ENCODE peak calls at places on chromosomes 5 and 9, in ten cellular contexts. Q is astrocyte of the spinal cord; E is HFF-Myc; D is NB4; P is HAP-1; I is tibial artery; A is OCI-LY7; C is pancreas; B is effector memory CD4-positive, alpha-beta T cell; Z is cardiac fibroblast. V is an unnamed sample.

GRCh38 chr5:180817847-180818246 is 15.2 kb upstream of the MGAT1 start:
- DNase-seq in E (no peak), Z (no peak), P (no peak), I (peak), A (peak), C (no peak), B (no peak), D (no peak), Q (no peak), V (no peak)

GRCh38 chr5:154313360-154314017 is 123.0 kb downstream of the GALNT10 start:
- DNase-seq in D (no peak), B (no peak), A (no peak), E (no peak), I (no peak), Q (no peak), C (no peak), Z (no peak), P (no peak), V (no peak)

GRCh38 chr5:124065508-124065907 is 553.5 kb downstream of the CSNK1G3 start:
- DNase-seq in E (no peak), D (peak), Z (no peak), P (no peak), A (no peak), I (no peak), C (no peak), Q (no peak), B (no peak), V (no peak)

GRCh38 chr9:8733096-8733954 is 933.7 kb upstream of the DMAC1 start:
- DNase-seq in D (no peak), P (no peak), C (no peak), I (no peak), B (no peak), E (no peak), A (no peak), Q (peak), Z (peak), V (no peak)

GRCh38 chr5:1385395-1386273 is 40.7 kb upstream of the CLPTM1L start:
- DNase-seq in I (peak), D (peak), Q (peak), P (peak), B (peak), Z (peak), C (peak), E (peak), A (peak), V (peak)

GRCh38 chr5:152218694-152219093 is 186.4 kb downstream of the NMUR2 start:
- DNase-seq in B (no peak), E (no peak), Z (no peak), Q (no peak), I (no peak), A (no peak), C (no peak), P (no peak), D (no peak), V (no peak)

GRCh38 chr5:142235050-142235797 is 89.6 kb downstream of the SPRY4 start:
- DNase-seq in D (no peak), I (peak), P (peak), E (no peak), C (no peak), A (no peak), B (no peak), Q (no peak), Z (no peak), V (no peak)

GRCh38 chr5:73493421-73493820 is 4.8 kb upstream of the BTF3 start:
- DNase-seq in C (no peak), I (no peak), Q (no peak), Z (no peak), B (no peak), D (no peak), P (no peak), A (no peak), E (no peak), V (no peak)

GRCh38 chr5:169435506-169436230 is 134.7 kb upstream of the SLIT3 start:
- DNase-seq in E (no peak), P (no peak), A (no peak), I (no peak), D (no peak), C (no peak), Z (no peak), B (no peak), Q (no peak), V (no peak)

GRCh38 chr5:42951847-42952411 is 88.2 kb downstream of the ANXA2R start:
- DNase-seq in B (peak), E (no peak), I (no peak), Z (peak), Q (peak), C (no peak), D (no peak), A (no peak), P (no peak), V (no peak)

GRCh38 chr5:162096448-162096847 is 28.9 kb downstream of the GABRG2 start:
- DNase-seq in P (no peak), Z (no peak), C (no peak), A (no peak), D (no peak), Q (no peak), B (no peak), E (no peak), I (no peak), V (peak)

GRCh38 chr5:85823462-85824426 is 794.0 kb upstream of the COX7C start:
- DNase-seq in P (no peak), B (no peak), C (no peak), E (no peak), Q (no peak), Z (no peak), I (no peak), D (no peak), A (no peak), V (no peak)

GRCh38 chr5:133383580-133383939 is 228.8 kb downstream of the FSTL4 start:
- DNase-seq in D (no peak), I (peak), C (no peak), E (no peak), A (no peak), Q (no peak), B (no peak), P (peak), Z (no peak), V (no peak)

GRCh38 chr9:88937248-88937647 is 54.0 kb upstream of the S1PR3 start:
- DNase-seq in B (no peak), Z (no peak), C (no peak), E (no peak), A (no peak), P (no peak), D (no peak), Q (no peak), I (no peak), V (no peak)

GRCh38 chr5:103041071-103041676 is 78.8 kb downstream of the GIN1 start:
- DNase-seq in Z (peak), C (no peak), E (peak), Q (peak), P (no peak), D (peak), A (peak), B (no peak), I (no peak), V (peak)

GRCh38 chr9:107239474-107239873 is 43.6 kb upstream of the RAD23B start:
- DNase-seq in I (no peak), D (peak), E (no peak), Q (no peak), P (no peak), B (no peak), A (peak), Z (peak), C (no peak), V (no peak)

GRCh38 chr5:82408033-82408432 is 129.9 kb upstream of the RPS23 start:
- DNase-seq in E (no peak), B (no peak), Q (no peak), Z (no peak), C (no peak), I (no peak), A (no peak), D (no peak), P (no peak), V (no peak)

GRCh38 chr9:133595910-133596309 is 13.3 kb downstream of the FAM163B start:
- DNase-seq in C (no peak), D (no peak), Q (no peak), A (no peak), B (no peak), I (no peak), Z (no peak), E (no peak), P (no peak), V (no peak)

GRCh38 chr9:121839726-121840500 is 188.5 kb downstream of the DAB2IP start:
- DNase-seq in B (no peak), A (no peak), C (no peak), Z (no peak), Q (no peak), I (no peak), E (no peak), D (no peak), P (no peak), V (no peak)

GRCh38 chr5:82137205-82137604 is 140.9 kb downstream of the RPS23 start:
- DNase-seq in C (no peak), D (no peak), P (no peak), E (no peak), Z (no peak), A (no peak), I (no peak), B (no peak), Q (no peak), V (no peak)

GRCh38 chr9:128895556-128895955 is 13.6 kb downstream of the LRRC8A start:
- DNase-seq in B (no peak), E (no peak), D (no peak), P (no peak), A (no peak), C (no peak), Z (no peak), I (no peak), Q (peak), V (no peak)

GRCh38 chr5:112109331-112109993 is 309.6 kb downstream of the EPB41L4A start:
- DNase-seq in E (peak), Q (peak), D (peak), P (peak), Z (peak), B (no peak), I (no peak), C (peak), A (no peak), V (no peak)

GRCh38 chr5:91302958-91303357 is 80.2 kb downstream of the ARRDC3 start:
- DNase-seq in Z (no peak), B (no peak), I (no peak), E (no peak), Q (no peak), C (no peak), P (no peak), D (no peak), A (no peak), V (no peak)

GRCh38 chr5:55986931-55987330 is 7.8 kb downstream of the IL6ST start:
- DNase-seq in D (no peak), I (no peak), B (no peak), A (no peak), Z (no peak), P (no peak), C (no peak), E (no peak), Q (no peak), V (no peak)

GRCh38 chr9:93702261-93702660 is 125.9 kb downstream of the PHF2 start:
- DNase-seq in Z (no peak), B (no peak), Q (no peak), P (no peak), A (no peak), E (no peak), D (no peak), I (no peak), C (no peak), V (no peak)

GRCh38 chr5:150561571-150562295 is 53.8 kb downstream of the NDST1 start:
- DNase-seq in A (no peak), E (no peak), B (no peak), P (no peak), Q (no peak), C (no peak), I (peak), Z (no peak), D (no peak), V (no peak)

GRCh38 chr5:1568201-1568979 is 44.6 kb upstream of the LPCAT1 start:
- DNase-seq in C (no peak), Z (peak), D (no peak), Q (peak), A (no peak), P (no peak), I (no peak), E (peak), B (no peak), V (no peak)

GRCh38 chr5:170648546-170648945 is 135.0 kb upstream of the GABRP start:
- DNase-seq in Z (no peak), Q (peak), D (no peak), A (no peak), C (no peak), I (no peak), P (no peak), E (no peak), B (no peak), V (no peak)

GRCh38 chr5:40429258-40430111 is 250.2 kb upstream of the PTGER4 start:
- DNase-seq in C (no peak), B (no peak), Z (peak), I (no peak), E (no peak), A (no peak), P (no peak), D (peak), Q (peak), V (peak)

GRCh38 chr9:137407590-137408300 is 15.2 kb downstream of the EXD3 start:
- DNase-seq in E (no peak), I (no peak), C (no peak), B (no peak), Q (no peak), P (no peak), Z (peak), A (no peak), D (peak), V (no peak)

GRCh38 chr9:137406876-137407589 is 15.9 kb downstream of the EXD3 start:
- DNase-seq in D (peak), Z (peak), Q (peak), P (peak), C (peak), A (no peak), I (no peak), B (peak), E (no peak), V (no peak)

GRCh38 chr9:137404971-137405584 is 17.9 kb downstream of the EXD3 start:
- DNase-seq in B (no peak), Q (no peak), P (no peak), I (no peak), E (no peak), Z (no peak), D (no peak), A (no peak), C (no peak), V (no peak)

GRCh38 chr9:137405677-137406081 is 17.3 kb downstream of the EXD3 start:
- DNase-seq in C (no peak), P (no peak), D (no peak), Q (no peak), Z (no peak), A (no peak), B (no peak), E (no peak), I (no peak), V (no peak)

GRCh38 chr9:137406085-137406773 is 16.7 kb downstream of the EXD3 start:
- DNase-seq in Z (no peak), D (no peak), E (no peak), P (no peak), B (no peak), C (no peak), Q (no peak), I (no peak), A (no peak), V (no peak)
- H3K4me3 ChIP-seq in Z (no peak), D (no peak), E (no peak), P (no peak), B (no peak), C (no peak), Q (no peak), I (peak), A (no peak), V (no peak)

GRCh38 chr9:95876595-95876994 is 1.1 kb downstream of the ERCC6L2 start:
- DNase-seq in A (peak), D (peak), C (no peak), B (no peak), I (no peak), E (no peak), Z (no peak), Q (no peak), P (no peak), V (no peak)

GRCh38 chr9:95874303-95874988 is 1.0 kb upstream of the ERCC6L2 start:
- DNase-seq in I (no peak), C (peak), B (no peak), A (no peak), P (peak), Q (no peak), E (no peak), D (no peak), Z (no peak), V (peak)

GRCh38 chr9:95875305-95876137 is at the start of gene ERCC6L2:
- DNase-seq in Q (peak), E (peak), A (peak), B (peak), D (peak), C (peak), P (peak), I (peak), Z (peak), V (peak)

GRCh38 chr9:95876138-95876444 is 600 bp downstream of the ERCC6L2 start:
- DNase-seq in B (no peak), D (no peak), A (no peak), P (no peak), Z (no peak), Q (no peak), E (no peak), I (no peak), C (no peak), V (no peak)

DNA sequence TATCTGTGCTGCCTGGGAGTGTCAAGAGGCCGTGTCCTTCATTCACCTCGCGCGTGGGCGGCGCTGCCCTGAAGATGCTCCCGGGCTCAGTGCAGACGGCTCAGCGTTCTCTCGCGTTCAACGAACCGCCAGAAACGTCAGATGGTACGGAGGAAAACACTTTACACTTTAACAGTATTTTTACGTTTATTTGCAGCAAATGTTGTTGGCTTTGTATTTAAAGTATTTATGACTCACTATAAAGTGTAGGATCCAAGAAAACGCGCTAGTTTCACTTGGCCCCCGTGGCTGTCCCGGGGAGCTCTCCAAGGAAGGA is 544 bp upstream of the ERCC6L2 start:
- DNase-seq in A (peak), Z (peak), E (no peak), C (peak), Q (no peak), I (peak), B (peak), D (peak), P (peak), V (no peak)
- H3K4me3 ChIP-seq in A (no peak), Z (no peak), E (no peak), C (peak), Q (no peak), I (no peak), B (no peak), D (no peak), P (no peak), V (no peak)

GRCh38 chr9:115614326-115614725 is 496.4 kb upstream of the TNC start:
- DNase-seq in C (no peak), A (no peak), I (no peak), P (no peak), Q (no peak), B (no peak), E (no peak), Z (no peak), D (no peak), V (no peak)
- H3K4me3 ChIP-seq in C (no peak), A (no peak), I (no peak), P (no peak), Q (no peak), B (no peak), E (no peak), Z (no peak), D (no peak), V (no peak)

GRCh38 chr5:100901851-100902341 is 1.2 kb downstream of the ST8SIA4 start:
- DNase-seq in B (peak), A (peak), Z (peak), D (peak), I (peak), E (no peak), Q (peak), C (no peak), P (no peak), V (peak)
- H3K4me3 ChIP-seq in B (peak), A (peak), Z (peak), D (peak), I (peak), E (no peak), Q (peak), C (no peak), P (no peak), V (peak)

DNA sequence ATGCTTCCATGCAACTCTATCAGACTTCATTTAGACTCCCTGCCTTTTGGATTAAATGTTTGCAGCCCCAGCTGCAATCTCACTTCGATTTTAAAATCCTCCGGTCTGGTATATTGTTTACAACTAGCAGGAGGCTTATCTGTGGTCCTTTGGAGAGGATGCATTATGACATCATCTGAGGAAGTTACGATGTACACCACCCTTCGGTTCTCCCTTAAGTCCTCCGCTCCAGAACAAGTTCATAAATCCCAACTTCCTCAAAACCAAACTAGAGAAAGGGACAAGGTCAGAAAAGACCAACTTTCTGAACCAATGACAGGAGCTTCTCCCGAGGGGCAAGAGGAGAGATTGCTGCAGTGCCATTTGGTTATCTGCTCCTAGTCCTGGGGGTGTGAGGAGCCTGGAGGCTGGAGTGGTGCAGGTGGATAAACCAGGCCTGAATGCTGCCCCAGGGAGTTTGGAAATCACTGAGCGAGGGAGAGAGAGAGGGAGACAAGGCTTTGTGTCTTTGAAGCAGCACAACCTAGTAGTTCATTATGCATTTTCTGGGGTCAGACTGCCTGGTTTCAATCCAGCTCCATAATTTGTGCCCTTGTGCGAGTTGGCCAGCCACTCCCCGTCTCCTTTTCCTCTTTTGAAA is 313.8 kb downstream of the TLE1 start:
- DNase-seq in C (no peak), Q (no peak), A (no peak), I (no peak), E (no peak), D (peak), Z (peak), P (no peak), B (no peak), V (no peak)
- H3K4me3 ChIP-seq in C (no peak), Q (no peak), A (no peak), I (no peak), E (no peak), D (no peak), Z (no peak), P (no peak), B (no peak), V (no peak)

GRCh38 chr5:157215143-157215825 is 34.6 kb downstream of the ITK start:
- DNase-seq in B (no peak), C (no peak), Q (no peak), D (no peak), A (no peak), P (no peak), I (no peak), E (no peak), Z (no peak), V (no peak)
- H3K4me3 ChIP-seq in B (no peak), C (no peak), Q (no peak), D (no peak), A (no peak), P (no peak), I (no peak), E (no peak), Z (no peak), V (no peak)

GRCh38 chr5:139710370-139711066 is 62.4 kb downstream of the CXXC5 start:
- DNase-seq in A (peak), C (peak), Q (peak), B (peak), P (peak), Z (peak), D (peak), I (peak), E (no peak), V (no peak)

GRCh38 chr5:139711067-139711851 is 63.1 kb downstream of the CXXC5 start:
- DNase-seq in I (peak), Z (peak), D (peak), E (no peak), P (peak), A (peak), B (peak), C (peak), Q (peak), V (peak)

GRCh38 chr5:139708877-139709586 is 60.9 kb downstream of the CXXC5 start:
- DNase-seq in P (no peak), Q (peak), B (no peak), A (no peak), E (no peak), D (peak), C (peak), Z (peak), I (peak), V (no peak)

GRCh38 chr5:139708434-139708849 is 60.3 kb downstream of the CXXC5 start:
- DNase-seq in P (no peak), E (no peak), D (no peak), I (no peak), A (no peak), Q (no peak), Z (no peak), C (no peak), B (no peak), V (no peak)

DNA sequence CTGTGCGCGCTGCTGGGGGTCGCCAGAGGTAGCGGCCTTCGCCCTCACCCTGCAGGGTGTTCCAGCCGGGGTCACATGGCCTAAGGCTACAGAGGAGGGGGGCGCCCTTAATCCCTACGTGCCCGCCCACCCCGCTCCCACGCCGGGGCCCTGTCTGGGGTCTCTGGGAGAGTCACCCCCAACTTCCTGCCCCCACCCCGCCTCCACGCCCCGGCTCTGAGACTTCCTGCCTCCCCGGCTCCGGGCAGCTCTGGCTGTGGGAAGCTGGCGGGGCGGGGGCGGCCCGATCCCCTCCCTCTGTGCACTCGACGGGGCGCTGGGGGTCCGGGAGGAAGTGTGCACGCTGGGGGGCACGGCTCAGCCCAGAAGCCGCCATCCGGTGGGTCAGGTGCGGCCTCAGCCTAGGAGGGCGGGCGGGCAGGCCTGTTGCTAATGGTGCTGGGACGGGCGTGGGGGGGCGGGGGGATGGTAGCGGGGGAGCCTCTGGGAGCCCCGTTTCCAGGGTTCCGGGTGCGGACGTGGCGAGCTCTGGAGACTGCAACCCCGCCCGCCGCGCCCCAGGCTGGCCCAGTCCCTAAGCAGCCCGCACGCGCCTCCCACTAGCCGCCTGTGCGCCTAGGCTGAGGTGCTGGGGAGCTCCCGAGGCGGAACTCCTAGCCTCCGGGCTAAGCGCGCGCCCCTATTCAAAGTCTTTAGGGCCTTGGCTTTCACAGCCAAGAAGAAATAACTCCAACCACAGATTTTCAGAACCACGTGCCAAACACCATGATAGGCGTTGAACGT is 61.6 kb downstream of the CXXC5 start:
- DNase-seq in Q (peak), D (peak), I (no peak), E (no peak), A (peak), B (no peak), C (no peak), P (no peak), Z (no peak), V (no peak)
- H3K4me3 ChIP-seq in Q (no peak), D (no peak), I (peak), E (no peak), A (peak), B (no peak), C (peak), P (no peak), Z (no peak), V (no peak)